ENCODE peak calls at places on chromosomes 11 and 22, in ten cellular contexts. D is GM23338, R is transverse colon, J is K562, T is suprapubic skin, U is SK-N-SH, L is prostate gland, K is Panc1, W is HCT116, V is stomach. N is an unnamed sample. For H3K4me1, the result is how much of the 10 kb centered on the place peaks cover.

GRCh38 chr22:39427751-39428596 is 28.4 kb downstream of the TAB1 start:
- DNase-seq in U (no peak), D (no peak), L (no peak), K (no peak), T (no peak), W (no peak), R (peak), V (no peak), J (no peak), N (no peak)

GRCh38 chr11:287821-288327 is 1.1 kb upstream of the PGGHG start:
- DNase-seq in T (peak), J (peak), R (peak), L (no peak), K (no peak), W (no peak), V (no peak), U (peak), D (no peak), N (no peak)

GRCh38 chr11:19919050-19919561 is 206.5 kb downstream of the NAV2 start:
- DNase-seq in T (no peak), R (peak), U (no peak), D (no peak), L (no peak), J (no peak), W (no peak), V (peak), K (peak), N (peak)

GRCh38 chr11:77038029-77038824 is 4.0 kb downstream of the B3GNT6 start:
- DNase-seq in W (no peak), K (no peak), V (no peak), T (no peak), D (no peak), L (no peak), U (no peak), R (no peak), J (peak), N (no peak)

GRCh38 chr22:26995222-26995621 is 337.8 kb downstream of the MIAT start:
- DNase-seq in D (no peak), L (no peak), J (no peak), T (no peak), V (no peak), W (no peak), K (no peak), R (peak), U (no peak), N (no peak)

GRCh38 chr22:39309881-39310714 is 9.3 kb downstream of the RPL3 start:
- DNase-seq in J (no peak), W (no peak), D (no peak), R (no peak), U (no peak), L (no peak), K (no peak), V (no peak), T (no peak), N (no peak)

GRCh38 chr11:121274332-121274991 is 18.1 kb upstream of the SC5D start:
- DNase-seq in J (no peak), W (no peak), T (no peak), D (no peak), L (no peak), U (no peak), K (no peak), R (no peak), V (no peak), N (no peak)

GRCh38 chr11:17564687-17565042 is 17.6 kb downstream of the OTOG start:
- DNase-seq in U (no peak), K (no peak), R (no peak), W (no peak), T (no peak), J (peak), L (no peak), V (no peak), D (peak), N (no peak)

GRCh38 chr11:117985953-117986887 is at the start of gene IL10RA:
- DNase-seq in R (peak), K (no peak), U (peak), J (peak), L (peak), W (peak), V (peak), D (peak), T (peak), N (no peak)

GRCh38 chr11:100927579-100927978 is 202.0 kb downstream of the PGR start:
- DNase-seq in T (no peak), L (no peak), W (no peak), D (peak), J (no peak), R (no peak), U (no peak), V (no peak), K (no peak), N (no peak)

GRCh38 chr22:30192427-30192826 is 54.1 kb downstream of the LIF start:
- DNase-seq in J (no peak), L (no peak), V (no peak), U (no peak), K (no peak), D (no peak), R (no peak), T (no peak), W (no peak), N (no peak)

GRCh38 chr11:27699926-27700350 is 317 bp downstream of the BDNF start:
- DNase-seq in T (no peak), U (no peak), J (no peak), V (no peak), D (peak), K (no peak), L (no peak), W (no peak), R (no peak), N (no peak)

GRCh38 chr11:80155412-80156017 is 714.7 kb upstream of the TENM4 start:
- DNase-seq in L (no peak), T (no peak), D (peak), U (peak), R (no peak), K (peak), W (no peak), J (peak), V (no peak), N (no peak)

GRCh38 chr11:121086866-121087265 is 14.2 kb upstream of the TECTA start:
- DNase-seq in J (no peak), L (no peak), R (no peak), T (no peak), U (no peak), V (no peak), K (no peak), W (no peak), D (no peak), N (no peak)

GRCh38 chr11:97856666-97857065 is 1164.1 kb upstream of the CNTN5 start:
- DNase-seq in R (no peak), K (no peak), J (no peak), D (peak), T (no peak), V (no peak), U (no peak), L (no peak), W (no peak), N (no peak)

GRCh38 chr11:116731097-116731761 is 41.6 kb downstream of the BUD13 start:
- DNase-seq in V (no peak), K (no peak), W (no peak), D (peak), R (no peak), T (peak), U (peak), J (no peak), L (no peak), N (no peak)

GRCh38 chr11:99316761-99317475 is 296.2 kb downstream of the CNTN5 start:
- DNase-seq in V (no peak), D (no peak), K (no peak), J (no peak), T (no peak), L (no peak), R (no peak), W (no peak), U (no peak), N (no peak)

GRCh38 chr22:29307658-29308147 is 1.3 kb downstream of the GAS2L1 start:
- DNase-seq in J (no peak), R (no peak), U (peak), L (no peak), V (no peak), D (no peak), W (no peak), K (no peak), T (no peak), N (no peak)

GRCh38 chr11:84384637-84385227 is 1098.6 kb upstream of the CCDC90B start:
- DNase-seq in J (peak), U (peak), T (no peak), W (no peak), K (peak), L (peak), V (peak), D (peak), R (peak), N (no peak)

GRCh38 chr11:70799386-70799785 is 401.1 kb downstream of the CTTN start:
- DNase-seq in W (no peak), L (no peak), K (no peak), U (no peak), D (no peak), R (no peak), T (no peak), J (no peak), V (no peak), N (no peak)

GRCh38 chr11:27718346-27718852 is 18.1 kb upstream of the BDNF start:
- DNase-seq in J (no peak), V (no peak), R (peak), L (no peak), K (no peak), T (no peak), W (peak), D (peak), U (peak), N (no peak)

GRCh38 chr11:14331476-14332136 is 27.4 kb downstream of the RRAS2 start:
- DNase-seq in D (no peak), L (no peak), J (no peak), T (no peak), W (no peak), V (no peak), K (no peak), U (no peak), R (no peak), N (no peak)

GRCh38 chr11:130426223-130427048 is 2.0 kb downstream of the ADAMTS8 start:
- DNase-seq in U (no peak), T (no peak), J (no peak), D (no peak), L (no peak), R (no peak), V (no peak), K (no peak), W (no peak), N (no peak)

GRCh38 chr22:48208894-48209293 is 1446.4 kb downstream of the TBC1D22A start:
- DNase-seq in R (no peak), L (no peak), T (no peak), K (no peak), J (no peak), V (no peak), D (no peak), W (no peak), U (no peak), N (no peak)

GRCh38 chr11:20020198-20020597 is 140.1 kb downstream of the DBX1 start:
- DNase-seq in J (no peak), U (no peak), D (no peak), L (no peak), W (no peak), R (no peak), K (no peak), V (no peak), T (no peak), N (no peak)

GRCh38 chr11:132866783-132867545 is 665.3 kb downstream of the OPCML start:
- DNase-seq in U (no peak), R (no peak), W (no peak), V (no peak), T (no peak), D (no peak), K (no peak), J (no peak), L (no peak), N (no peak)

GRCh38 chr11:117010808-117011540 is 87.3 kb downstream of the SIK3 start:
- DNase-seq in J (no peak), V (no peak), D (no peak), K (peak), T (no peak), L (no peak), U (no peak), W (no peak), R (no peak), N (no peak)

GRCh38 chr11:3890806-3891205 is 35.3 kb downstream of the STIM1 start:
- DNase-seq in L (no peak), R (no peak), U (no peak), K (no peak), V (no peak), J (no peak), W (no peak), D (no peak), T (no peak), N (no peak)

GRCh38 chr11:78295991-78296930 is 107.5 kb downstream of the USP35 start:
- DNase-seq in K (no peak), R (no peak), J (peak), U (no peak), W (no peak), L (no peak), T (no peak), V (no peak), D (no peak), N (no peak)

GRCh38 chr11:67438121-67438902 is 830 bp upstream of the PTPRCAP start:
- DNase-seq in U (no peak), J (no peak), D (no peak), W (no peak), R (peak), L (no peak), K (no peak), V (peak), T (no peak), N (no peak)

GRCh38 chr11:62542111-62542745 is 4.4 kb downstream of the AHNAK start:
- DNase-seq in W (no peak), K (no peak), D (no peak), U (no peak), V (peak), T (no peak), R (peak), J (no peak), L (no peak), N (no peak)

GRCh38 chr22:19377565-19378361 is 53.8 kb downstream of the HIRA start:
- DNase-seq in D (no peak), J (no peak), V (no peak), K (no peak), T (no peak), R (no peak), W (no peak), U (no peak), L (no peak), N (no peak)

GRCh38 chr22:47168441-47168840 is 406.0 kb downstream of the TBC1D22A start:
- DNase-seq in J (no peak), V (peak), W (no peak), D (no peak), T (peak), R (peak), L (no peak), K (no peak), U (no peak), N (no peak)

GRCh38 chr22:38353142-38353629 is 36.0 kb upstream of the CSNK1E start:
- DNase-seq in K (no peak), T (no peak), R (peak), D (peak), L (peak), W (peak), U (peak), V (peak), J (peak), N (no peak)

GRCh38 chr11:296976-297665 is 2.2 kb downstream of the IFITM5 start:
- DNase-seq in L (no peak), R (no peak), W (no peak), D (no peak), V (no peak), U (no peak), K (no peak), J (no peak), T (no peak), N (no peak)

GRCh38 chr22:48299801-48300200 is 1527.9 kb downstream of the BRD1 start:
- DNase-seq in J (no peak), R (no peak), U (peak), D (no peak), W (no peak), T (no peak), V (no peak), K (no peak), L (no peak), N (no peak)

GRCh38 chr22:24473278-24473677 is 21.9 kb upstream of the UPB1 start:
- DNase-seq in W (no peak), V (no peak), L (no peak), U (no peak), J (no peak), T (no peak), K (no peak), D (no peak), R (no peak), N (no peak)

GRCh38 chr11:34161812-34162506 is 56.5 kb downstream of the NAT10 start:
- DNase-seq in K (no peak), V (no peak), D (no peak), T (no peak), R (no peak), J (peak), U (no peak), W (no peak), L (no peak), N (no peak)

GRCh38 chr11:76664578-76665061 is 5.9 kb downstream of the LRRC32 start:
- DNase-seq in T (peak), J (peak), L (no peak), K (no peak), U (peak), R (peak), V (no peak), W (no peak), D (no peak), N (no peak)

DNA sequence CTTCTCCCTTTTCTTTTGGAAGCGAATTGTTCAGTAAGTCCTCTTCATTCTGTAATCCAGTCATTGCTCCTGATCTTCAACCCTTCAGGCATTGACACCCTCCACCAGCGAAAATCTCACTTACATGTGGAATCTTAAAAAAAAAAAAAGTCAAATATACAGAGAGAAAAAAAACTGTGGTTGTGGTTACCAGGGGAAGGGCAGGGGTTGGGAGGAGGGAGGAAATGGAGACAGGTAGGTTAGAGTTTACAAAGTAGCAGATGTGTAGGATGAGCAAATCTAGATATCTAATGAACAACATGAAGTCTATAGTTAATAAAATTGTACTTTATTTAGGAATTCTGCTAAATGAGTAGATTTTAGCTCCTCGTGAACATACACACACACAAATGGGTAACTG is 17.7 kb upstream of the TMEM123 start:
- DNase-seq in U (no peak), V (no peak), L (no peak), R (no peak), T (no peak), J (no peak), W (no peak), K (no peak), D (no peak), N (no peak)
- H3K27ac ChIP-seq in U (peak), V (no peak), L (no peak), R (peak), T (peak), J (no peak), W (no peak), K (no peak), D (no peak), N (no peak)

GRCh38 chr11:64778473-64779298 is at the start of gene SF1:
- DNase-seq in D (peak), W (peak), V (peak), J (peak), T (peak), U (peak), K (peak), R (peak), L (peak), N (peak)
- TF ChIP-seq POLR2AphosphoS5 in D (peak), W (peak), V (peak), J (peak), T (peak), U (peak), K (peak), R (peak), L (peak), N (peak)

DNA sequence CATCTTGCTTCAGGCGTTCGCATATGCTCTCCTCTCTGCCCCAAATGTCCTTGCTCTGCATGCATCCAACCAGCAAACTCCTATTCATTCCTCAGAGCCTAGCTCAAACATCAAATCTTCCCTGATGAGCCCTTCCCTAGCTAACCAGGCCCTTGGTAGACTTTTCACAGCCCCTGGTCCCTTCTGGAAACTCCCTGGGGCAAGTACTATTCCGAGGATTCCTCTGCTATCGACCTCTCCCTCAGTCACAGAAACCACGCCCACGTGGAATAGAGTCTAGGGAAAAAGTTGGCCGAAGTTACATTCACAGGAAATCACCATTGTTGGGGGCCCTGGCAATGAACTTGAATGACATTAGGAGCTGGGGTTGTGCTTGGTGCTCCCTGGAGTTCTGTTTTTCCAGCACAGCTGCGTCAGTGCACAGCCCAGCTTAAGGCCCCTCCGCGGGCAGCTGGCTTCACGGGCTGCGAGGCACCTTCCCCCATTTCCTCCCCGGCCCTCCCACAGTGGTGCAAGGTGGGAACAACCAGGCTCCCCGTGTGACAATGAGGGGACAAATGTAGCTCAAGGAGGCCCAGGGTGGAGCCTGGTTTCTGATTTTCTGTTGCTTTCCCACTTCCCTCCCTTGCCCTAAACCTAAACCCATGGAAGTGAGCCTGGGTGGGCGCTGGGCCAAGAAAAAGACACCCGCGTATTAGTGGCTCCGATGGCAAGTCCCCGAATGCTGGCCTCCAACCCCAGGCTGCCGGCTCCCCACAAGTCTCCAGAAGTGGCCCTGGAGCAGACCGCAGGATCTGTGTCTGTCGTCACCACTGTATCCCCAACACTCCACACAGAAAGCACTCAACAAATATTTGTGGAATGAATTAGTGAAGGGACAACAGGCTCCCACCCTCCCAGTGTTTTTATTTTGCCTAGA is 4.3 kb upstream of the ATP5MGL start:
- DNase-seq in T (no peak), V (peak), D (no peak), R (peak), K (no peak), J (no peak), U (no peak), W (no peak), L (no peak), N (no peak)
- H3K4me1 ChIP-seq in T (half or more), V (half or more), D (under half), R (half or more), K (under half), J (half or more), U (under half), W (under half), L (under half), N (half or more)

DNA sequence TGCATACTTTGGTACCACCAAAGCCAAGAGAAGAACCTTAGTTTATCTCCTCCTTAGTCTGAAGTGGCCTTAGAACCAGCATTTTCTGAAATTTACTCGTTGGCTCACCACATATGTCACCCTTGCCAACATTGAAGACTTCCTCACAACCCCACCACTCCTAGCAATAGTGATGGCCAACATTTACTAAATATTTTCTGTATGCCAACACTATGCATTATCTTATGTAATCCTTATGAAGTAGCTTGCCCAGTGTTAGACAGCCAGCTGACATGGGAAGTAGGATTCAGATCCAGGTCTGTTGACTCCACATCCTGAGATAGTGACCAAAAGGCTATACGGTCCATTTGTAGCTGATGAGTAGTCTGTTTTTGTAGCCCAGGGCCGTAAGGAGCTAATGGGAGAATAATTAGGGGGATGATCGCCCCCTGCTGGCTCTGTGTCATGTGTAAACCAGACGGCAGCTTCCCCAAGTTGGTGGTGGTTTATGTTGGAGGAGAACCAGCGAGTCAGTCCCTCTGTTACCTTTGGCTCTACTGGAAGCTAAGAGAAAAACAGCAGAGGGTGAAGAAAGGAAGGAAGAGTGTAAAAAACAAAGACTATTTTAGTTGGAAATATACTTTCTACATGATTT is 120.5 kb upstream of the RASSF10 start:
- DNase-seq in T (peak), K (peak), L (peak), W (peak), V (peak), R (peak), J (peak), D (peak), U (peak), N (no peak)
- H3K27ac ChIP-seq in T (peak), K (no peak), L (peak), W (no peak), V (no peak), R (peak), J (no peak), D (no peak), U (peak), N (peak)

GRCh38 chr11:57787920-57788716 is 26.5 kb downstream of the CTNND1 start:
- DNase-seq in D (peak), V (no peak), L (peak), K (no peak), T (no peak), W (no peak), R (no peak), U (no peak), J (no peak), N (no peak)
- TF ChIP-seq POLR2AphosphoS5 in D (no peak), V (no peak), L (peak), K (no peak), T (peak), W (no peak), R (no peak), U (no peak), J (no peak), N (peak)

N was measured in vagina.